ENCODE peak calls at places on chromosome 16, in five cellular contexts. F is A549; Z is NCI-H774; Y is hypothalamus; D is stimulated activated CD4-positive, alpha-beta T cell treated with anti-CD3 and anti-CD28 coated beads, Interleukin-2, amount 100 ng/mL, for 24 hours. G is an unnamed sample.

GRCh38 chr16:90081606-90081970 is 4.5 kb upstream of the PRDM7 start:
- DNase-seq in Z (no peak), F (no peak), Y (no peak), D (peak; percentile 14), G (no peak)

GRCh38 chr16:30775381-30776099 is 11.5 kb downstream of the ZNF629 start:
- DNase-seq in D (peak; percentile 72), Z (peak; percentile 68), F (peak; percentile 88), Y (peak; percentile 80), G (peak; percentile 79)

GRCh38 chr16:880471-881171 is 80.1 kb upstream of the GNG13 start:
- DNase-seq in D (no peak), Z (no peak), F (no peak), Y (no peak), G (no peak)

GRCh38 chr16:86020971-86021370 is 122.0 kb downstream of the IRF8 start:
- DNase-seq in F (no peak), D (no peak), Y (no peak), Z (no peak), G (no peak)

GRCh38 chr16:29745126-29745852 is 501 bp downstream of the C16orf54 start:
- DNase-seq in F (no peak), Y (no peak), Z (no peak), D (peak; percentile 58), G (no peak)

GRCh38 chr16:16009396-16009795 is 60.0 kb downstream of the ABCC1 start:
- DNase-seq in D (no peak), Z (no peak), F (no peak), Y (no peak), G (no peak)

GRCh38 chr16:57297856-57298255 is 13.4 kb upstream of the PLLP start:
- DNase-seq in D (peak; percentile 15), F (no peak), Y (no peak), Z (no peak), G (no peak)

GRCh38 chr16:89115216-89115949 is 21.7 kb downstream of the ACSF3 start:
- DNase-seq in F (no peak), Y (peak; percentile 37), Z (no peak), D (peak; percentile 84), G (no peak)

GRCh38 chr16:31471241-31471874 is 594 bp upstream of the TGFB1I1 start:
- DNase-seq in D (no peak), Z (no peak), F (no peak), Y (no peak), G (no peak)

GRCh38 chr16:13421726-13422125 is 498.2 kb upstream of the ERCC4 start:
- DNase-seq in F (no peak), Y (no peak), D (no peak), Z (no peak), G (no peak)

GRCh38 chr16:82658796-82659195 is 32.0 kb downstream of the CDH13 start:
- DNase-seq in D (no peak), Y (no peak), F (no peak), Z (no peak), G (no peak)

GRCh38 chr16:29809850-29810698 is 1.9 kb upstream of the PRRT2 start:
- DNase-seq in Z (no peak), D (peak; percentile 46), F (no peak), Y (no peak), G (no peak)

G was measured in NCI-H460.